ENCODE peak calls at places on chromosomes 13 and 19, in eight cellular contexts. I is uterus, C is BJ, W is A549, U is WTC11, E is neural progenitor cell, F is fibroblast of lung, O is progenitor cell of endocrine pancreas. N is an unnamed sample.
A peak's percentile ranks its signal among the peaks of the same experiment; 100 is the strongest.

GRCh38 chr19:4278926-4279529 is at the start of gene SHD:
- DNase-seq in C (no peak), I (no peak), O (no peak), E (peak; percentile 66), F (no peak), W (no peak), U (peak; percentile 48), N (no peak)

GRCh38 chr13:39945226-39945625 is 289.8 kb downstream of the COG6 start:
- DNase-seq in E (no peak), U (peak; percentile 17), I (no peak), C (no peak), W (no peak), O (no peak), F (no peak), N (no peak)

GRCh38 chr19:53942001-53942786 is 20.5 kb upstream of the CACNG8 start:
- DNase-seq in I (no peak), F (no peak), E (peak; percentile 96), W (peak; percentile 71), C (no peak), O (peak; percentile 23), U (peak; percentile 100), N (peak; percentile 70)

GRCh38 chr19:29680447-29680846 is 15.2 kb downstream of the PLEKHF1 start:
- DNase-seq in F (no peak), C (no peak), I (no peak), W (no peak), O (no peak), U (no peak), E (no peak), N (no peak)

GRCh38 chr13:52809310-52809769 is 39.1 kb downstream of the PCDH8 start:
- DNase-seq in W (peak; percentile 73), U (peak; percentile 83), I (no peak), C (no peak), F (peak; percentile 40), O (peak; percentile 52), E (peak; percentile 80), N (peak; percentile 78)

GRCh38 chr13:47846886-47847285 is 154.2 kb downstream of the SUCLA2 start:
- DNase-seq in W (no peak), F (no peak), E (no peak), I (no peak), O (no peak), U (no peak), C (no peak), N (no peak)

GRCh38 chr13:42474954-42475353 is 99.0 kb upstream of the TNFSF11 start:
- DNase-seq in E (no peak), C (no peak), F (peak; percentile 23), W (no peak), U (no peak), I (no peak), O (no peak), N (no peak)

GRCh38 chr13:102679449-102680132 is 15.3 kb downstream of the METTL21C start:
- DNase-seq in W (no peak), C (no peak), I (no peak), E (no peak), F (no peak), O (no peak), U (no peak), N (no peak)

GRCh38 chr13:67228031-67228430 is 2.1 kb downstream of the PCDH9 start:
- DNase-seq in W (no peak), I (no peak), C (no peak), E (no peak), U (no peak), O (no peak), F (no peak), N (no peak)

GRCh38 chr19:55451163-55451521 is 8.0 kb upstream of the SHISA7 start:
- DNase-seq in C (no peak), I (no peak), U (no peak), W (no peak), F (no peak), E (peak; percentile 54), O (no peak), N (no peak)

GRCh38 chr19:10634881-10635463 is 9.6 kb downstream of the SLC44A2 start:
- DNase-seq in O (no peak), U (no peak), I (no peak), W (no peak), C (no peak), E (no peak), F (no peak), N (no peak)

GRCh38 chr19:53908933-53909415 is at the start of gene CACNG7:
- DNase-seq in E (peak; percentile 80), I (no peak), W (peak; percentile 43), O (no peak), C (no peak), F (peak; percentile 16), U (peak; percentile 63), N (no peak)

GRCh38 chr13:24985102-24985501 is 110.8 kb upstream of the PABPC3 start:
- DNase-seq in I (no peak), C (no peak), U (peak; percentile 36), F (no peak), E (peak; percentile 42), O (no peak), W (no peak), N (no peak)

GRCh38 chr19:10565028-10565566 is 713 bp downstream of the KRI1 start:
- DNase-seq in U (peak; percentile 63), F (peak; percentile 20), E (peak; percentile 81), O (peak; percentile 34), C (no peak), I (peak; percentile 50), W (peak; percentile 44), N (peak; percentile 34)

GRCh38 chr19:12924621-12925310 is 5.7 kb upstream of the SYCE2 start:
- DNase-seq in O (no peak), W (no peak), E (no peak), C (no peak), I (no peak), U (no peak), F (no peak), N (no peak)

GRCh38 chr19:15021286-15022007 is 27.8 kb upstream of the CASP14 start:
- DNase-seq in W (no peak), O (no peak), U (no peak), I (no peak), C (no peak), F (no peak), E (no peak), N (no peak)

GRCh38 chr13:33353210-33353609 is 67.7 kb upstream of the STARD13 start:
- DNase-seq in E (no peak), W (no peak), F (no peak), I (no peak), U (no peak), C (no peak), O (no peak), N (no peak)

GRCh38 chr19:40165362-40165937 is 25.8 kb upstream of the MAP3K10 start:
- DNase-seq in C (no peak), I (peak; percentile 16), F (peak; percentile 10), O (peak; percentile 31), W (peak; percentile 77), U (peak; percentile 90), E (peak; percentile 83), N (peak; percentile 66)

GRCh38 chr13:29436721-29437250 is 158.7 kb downstream of the SLC7A1 start:
- DNase-seq in C (no peak), F (peak; percentile 54), I (no peak), O (no peak), W (no peak), E (no peak), U (no peak), N (no peak)

GRCh38 chr13:63501702-63502101 is 2086.1 kb upstream of the PCDH20 start:
- DNase-seq in U (no peak), I (no peak), C (no peak), F (peak; percentile 60), O (no peak), W (no peak), E (no peak), N (no peak)

GRCh38 chr19:7844405-7844804 is 14.4 kb downstream of the EVI5L start:
- DNase-seq in O (no peak), I (no peak), C (no peak), U (no peak), E (no peak), W (no peak), F (no peak), N (no peak)

DNA sequence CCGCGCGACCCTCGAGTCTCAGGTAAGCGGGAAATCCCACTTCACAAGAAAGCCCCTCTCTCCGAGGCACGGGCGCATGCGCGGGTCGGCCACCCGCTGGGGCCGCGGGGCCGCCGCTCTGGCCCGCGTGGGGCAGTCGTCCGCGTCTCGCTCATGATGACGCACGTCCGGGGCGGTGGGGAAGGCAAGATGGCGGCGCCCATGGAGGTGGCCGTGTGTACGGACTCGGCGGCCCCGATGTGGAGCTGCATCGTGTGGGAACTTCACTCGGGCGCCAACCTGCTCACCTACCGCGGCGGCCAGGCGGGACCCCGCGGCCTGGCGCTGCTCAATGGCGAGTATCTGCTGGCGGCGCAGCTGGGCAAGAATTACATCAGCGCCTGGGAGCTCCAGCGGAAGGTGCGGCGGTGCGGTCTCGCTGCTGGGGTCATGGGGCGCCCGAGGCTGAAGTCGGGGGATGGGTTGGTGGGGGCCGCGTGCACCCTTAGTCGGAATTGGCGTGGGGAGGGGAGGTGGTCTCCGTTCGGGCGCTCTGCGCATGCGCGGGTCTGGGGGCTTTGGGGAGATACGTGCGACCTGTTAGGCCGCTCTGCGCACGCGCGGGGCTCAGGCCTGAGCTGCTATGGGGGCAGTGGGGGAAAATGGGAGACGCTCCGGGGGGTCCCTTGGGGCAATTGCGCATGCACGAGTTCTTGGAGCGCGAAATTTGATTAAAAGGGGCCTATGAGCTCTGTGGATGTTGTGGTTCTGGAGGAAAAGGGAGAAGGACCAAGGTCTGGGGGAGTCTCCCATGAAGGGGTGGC is at the start of gene WDR18:
- DNase-seq in I (peak; percentile 93), E (peak; percentile 95), C (peak; percentile 27), O (peak; percentile 84), W (peak; percentile 88), U (peak; percentile 91), F (peak; percentile 80), N (peak; percentile 88)
- TF ChIP-seq CTCF in I (peak; percentile 66), E (peak; percentile 8), C (no peak), O (peak; percentile 46), W (no peak), U (no peak), F (no peak), N (peak; percentile 17)

GRCh38 chr13:97018029-97018819 is 23.9 kb upstream of the OXGR1 start:
- DNase-seq in F (peak; percentile 49), C (no peak), W (peak; percentile 46), U (peak; percentile 29), E (peak; percentile 67), O (peak; percentile 22), I (no peak), N (peak; percentile 38)
- TF ChIP-seq CTCF in F (peak; percentile 93), C (peak; percentile 87), W (peak; percentile 78), U (peak; percentile 48), E (peak; percentile 98), O (peak; percentile 94), I (peak; percentile 74), N (peak; percentile 91)

GRCh38 chr19:49422407-49423277 is 599 bp downstream of the PTH2 start:
- DNase-seq in W (peak; percentile 89), E (peak; percentile 92), C (no peak), F (peak; percentile 30), O (no peak), U (peak; percentile 85), I (no peak), N (peak; percentile 75)
- TF ChIP-seq CTCF in W (peak; percentile 61), E (peak; percentile 79), C (peak; percentile 36), F (no peak), O (peak; percentile 59), U (peak; percentile 65), I (no peak), N (peak; percentile 76)

DNA sequence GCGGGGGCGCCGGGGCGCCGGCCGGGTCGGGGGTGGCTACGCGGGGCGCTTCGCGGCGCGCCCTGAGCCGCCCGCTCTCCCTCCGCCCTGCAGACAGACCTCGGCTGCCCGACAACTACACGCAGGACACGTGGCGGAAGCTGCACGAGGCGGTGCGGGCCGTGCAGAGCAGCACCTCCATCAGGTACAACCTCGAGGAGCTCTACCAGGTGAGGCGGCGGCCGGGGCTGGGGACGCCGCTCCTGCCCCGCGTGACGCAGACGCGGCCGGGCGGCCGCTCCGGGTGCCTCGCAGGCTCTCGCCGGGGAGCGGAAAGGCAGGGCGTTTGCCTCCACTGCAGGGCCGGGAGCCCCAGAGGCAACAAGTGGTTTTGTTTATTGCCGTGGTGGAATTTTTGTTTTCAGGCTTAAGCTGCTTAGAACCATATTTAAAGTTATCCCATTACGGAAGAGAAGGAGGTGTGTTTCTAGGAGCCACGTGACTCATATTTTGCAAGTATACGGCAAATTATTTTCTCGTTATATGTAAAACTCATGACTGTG is 538 bp downstream of the CUL4A start:
- DNase-seq in I (peak; percentile 40), E (peak; percentile 62), F (peak; percentile 59), O (peak; percentile 58), W (peak; percentile 60), U (peak; percentile 68), C (no peak), N (peak; percentile 47)
- TF ChIP-seq CTCF in I (no peak), E (no peak), F (no peak), O (no peak), W (no peak), U (no peak), C (no peak), N (no peak)